ENCODE peak calls at places on chromosomes 16 and 17, in seven cellular contexts. F, C, R, P, D, O and I are unnamed samples.

GRCh38 chr17:50148226-50149098 is 2.0 kb downstream of the PPP1R9B start:
- DNase-seq in F (no peak), C (no peak), R (peak), P (peak), D (peak), O (no peak), I (no peak)

GRCh38 chr17:42340691-42341127 is 47.5 kb downstream of the STAT3 start:
- DNase-seq in F (no peak), C (no peak), R (no peak), P (peak), D (no peak), O (no peak), I (no peak)

GRCh38 chr16:73885319-73885718 is 411.3 kb upstream of the PSMD7 start:
- DNase-seq in F (no peak), C (no peak), R (no peak), P (no peak), D (no peak), O (no peak), I (no peak)

GRCh38 chr17:2796164-2797140 is at the start of gene RAP1GAP2:
- DNase-seq in F (no peak), C (no peak), R (no peak), P (peak), D (peak), O (no peak), I (no peak)

GRCh38 chr17:31392856-31393748 is 1.6 kb downstream of the RAB11FIP4 start:
- DNase-seq in F (no peak), C (no peak), R (no peak), P (no peak), D (no peak), O (no peak), I (no peak)

GRCh38 chr16:71537643-71538042 is 11.4 kb downstream of the CHST4 start:
- DNase-seq in F (no peak), C (peak), R (peak), P (peak), D (no peak), O (no peak), I (no peak)

GRCh38 chr17:4657678-4658077 is 16.2 kb upstream of the ALOX15 start:
- DNase-seq in F (no peak), C (no peak), R (no peak), P (no peak), D (no peak), O (no peak), I (no peak)

GRCh38 chr16:79651363-79651762 is 50.8 kb upstream of the MAF start:
- DNase-seq in F (no peak), C (no peak), R (no peak), P (no peak), D (no peak), O (no peak), I (no peak)

GRCh38 chr17:13413001-13413400 is 188.7 kb downstream of the HS3ST3A1 start:
- DNase-seq in F (no peak), C (no peak), R (no peak), P (no peak), D (no peak), O (no peak), I (no peak)

GRCh38 chr16:24319415-24319814 is 63.3 kb downstream of the CACNG3 start:
- DNase-seq in F (no peak), C (no peak), R (no peak), P (no peak), D (no peak), O (no peak), I (no peak)

GRCh38 chr17:48747445-48748363 is 19.2 kb upstream of the HOXB13 start:
- DNase-seq in F (no peak), C (no peak), R (peak), P (no peak), D (no peak), O (no peak), I (no peak)

GRCh38 chr17:13542612-13543011 is 59.1 kb downstream of the HS3ST3A1 start:
- DNase-seq in F (no peak), C (no peak), R (no peak), P (no peak), D (no peak), O (no peak), I (no peak)

GRCh38 chr16:73051903-73052302 is 4.0 kb upstream of the ZFHX3 start:
- DNase-seq in F (no peak), C (no peak), R (no peak), P (no peak), D (no peak), O (no peak), I (no peak)

GRCh38 chr17:45090711-45091110 is 29.6 kb downstream of the NMT1 start:
- DNase-seq in F (no peak), C (no peak), R (no peak), P (no peak), D (no peak), O (no peak), I (no peak)

GRCh38 chr16:13113786-13114185 is 212.4 kb downstream of the SHISA9 start:
- DNase-seq in F (no peak), C (no peak), R (no peak), P (no peak), D (no peak), O (no peak), I (no peak)

GRCh38 chr17:18356624-18357023 is 6.7 kb downstream of the SHMT1 start:
- DNase-seq in F (no peak), C (no peak), R (no peak), P (no peak), D (no peak), O (peak), I (no peak)

GRCh38 chr16:86631441-86631840 is 53.1 kb downstream of the FOXL1 start:
- DNase-seq in F (peak), C (no peak), R (no peak), P (no peak), D (no peak), O (no peak), I (no peak)

GRCh38 chr16:85645021-85645589 is 32.0 kb downstream of the GSE1 start:
- DNase-seq in F (no peak), C (no peak), R (no peak), P (no peak), D (no peak), O (no peak), I (no peak)

GRCh38 chr17:81387235-81388060 is 7.8 kb upstream of the BAHCC1 start:
- DNase-seq in F (no peak), C (no peak), R (peak), P (no peak), D (no peak), O (no peak), I (no peak)

GRCh38 chr16:82044585-82044911 is 9.5 kb downstream of the HSD17B2 start:
- DNase-seq in F (no peak), C (no peak), R (no peak), P (no peak), D (no peak), O (no peak), I (no peak)

GRCh38 chr17:41992576-41992975 is 24.7 kb downstream of the DNAJC7 start:
- DNase-seq in F (no peak), C (no peak), R (no peak), P (no peak), D (no peak), O (no peak), I (no peak)

GRCh38 chr17:5249615-5250014 is 15.0 kb upstream of the SCIMP start:
- DNase-seq in F (peak), C (peak), R (peak), P (peak), D (peak), O (peak), I (no peak)

GRCh38 chr16:5575121-5575520 is 477.5 kb upstream of the EEF2KMT start:
- DNase-seq in F (no peak), C (no peak), R (no peak), P (no peak), D (no peak), O (no peak), I (no peak)

GRCh38 chr16:24544640-24545039 is 5.3 kb downstream of the RBBP6 start:
- DNase-seq in F (no peak), C (no peak), R (no peak), P (no peak), D (no peak), O (no peak), I (no peak)

GRCh38 chr16:200388-200787 is 20.1 kb downstream of the HBQ1 start:
- DNase-seq in F (peak), C (no peak), R (no peak), P (no peak), D (no peak), O (peak), I (no peak)

GRCh38 chr17:34884597-34884996 is 76.7 kb downstream of the CCT6B start:
- DNase-seq in F (no peak), C (no peak), R (no peak), P (no peak), D (no peak), O (no peak), I (no peak)

GRCh38 chr16:77782694-77783093 is 5.7 kb upstream of the VAT1L start:
- DNase-seq in F (no peak), C (no peak), R (no peak), P (no peak), D (no peak), O (no peak), I (no peak)

GRCh38 chr17:43199633-43200032 is 12.0 kb upstream of the TMEM106A start:
- DNase-seq in F (no peak), C (no peak), R (no peak), P (no peak), D (no peak), O (no peak), I (no peak)

GRCh38 chr17:66858182-66859083 is 23.5 kb downstream of the CACNG5 start:
- DNase-seq in F (no peak), C (no peak), R (no peak), P (no peak), D (no peak), O (no peak), I (no peak)

GRCh38 chr17:42775534-42776098 is 2.4 kb downstream of the VPS25 start:
- DNase-seq in F (no peak), C (no peak), R (no peak), P (peak), D (no peak), O (no peak), I (no peak)

GRCh38 chr16:84505249-84506156 is 1.0 kb upstream of the MEAK7 start:
- DNase-seq in F (no peak), C (no peak), R (peak), P (no peak), D (no peak), O (no peak), I (no peak)

GRCh38 chr17:65177901-65178300 is 40.7 kb downstream of the RGS9 start:
- DNase-seq in F (peak), C (no peak), R (no peak), P (no peak), D (no peak), O (no peak), I (no peak)

GRCh38 chr17:59357929-59358328 is 26.5 kb downstream of the YPEL2 start:
- DNase-seq in F (peak), C (no peak), R (no peak), P (no peak), D (no peak), O (peak), I (no peak)

GRCh38 chr17:77218902-77219301 is 78.1 kb downstream of the SEC14L1 start:
- DNase-seq in F (no peak), C (no peak), R (no peak), P (no peak), D (no peak), O (no peak), I (no peak)

GRCh38 chr17:7393613-7394451 is 493 bp downstream of the PLSCR3 start:
- DNase-seq in F (no peak), C (no peak), R (peak), P (peak), D (peak), O (no peak), I (no peak)

GRCh38 chr17:43013296-43013695 is 6.7 kb downstream of the IFI35 start:
- DNase-seq in F (no peak), C (no peak), R (no peak), P (no peak), D (no peak), O (no peak), I (no peak)

GRCh38 chr17:75848523-75849303 is 4.5 kb upstream of the UNC13D start:
- DNase-seq in F (no peak), C (peak), R (peak), P (peak), D (peak), O (no peak), I (no peak)

GRCh38 chr16:76900285-76901263 is 290.4 kb upstream of the MON1B start:
- DNase-seq in F (no peak), C (no peak), R (no peak), P (no peak), D (no peak), O (no peak), I (no peak)